ENCODE peak calls at places on chromosomes 16 and 17, in seven cellular contexts. I is left ventricle myocardium inferior; H is stimulated activated CD8-positive, alpha-beta memory T cell treated with anti-CD3 and anti-CD28 coated beads, Interleukin-7, amount 100 ng/mL, for 1 hour; C is mucosa of descending colon; T is psoas muscle; E is caudate nucleus; D is iPS DF 6.9. O is an unnamed sample.

GRCh38 chr16:54355251-54355650 is 68.7 kb upstream of the IRX3 start:
- DNase-seq in E (no peak), I (no peak), H (no peak), C (no peak), D (no peak), T (no peak), O (no peak)

GRCh38 chr16:54934536-54935410 is 4.1 kb downstream of the IRX5 start:
- DNase-seq in D (no peak), E (no peak), I (no peak), C (no peak), H (no peak), T (no peak), O (no peak)

GRCh38 chr16:70267516-70267915 is 15.8 kb upstream of the EXOSC6 start:
- DNase-seq in I (no peak), C (peak; percentile 25), D (no peak), T (no peak), E (no peak), H (no peak), O (no peak)

GRCh38 chr17:46117850-46118696 is 75.2 kb downstream of the KANSL1 start:
- DNase-seq in H (no peak), E (no peak), D (no peak), I (no peak), C (no peak), T (no peak), O (no peak)

GRCh38 chr17:13204607-13205237 is 186.9 kb upstream of the ELAC2 start:
- DNase-seq in I (no peak), E (no peak), H (no peak), D (no peak), T (no peak), C (no peak), O (no peak)

GRCh38 chr16:49528035-49528434 is 154.4 kb downstream of the C16orf78 start:
- DNase-seq in T (no peak), D (no peak), C (no peak), I (no peak), H (no peak), E (no peak), O (no peak)

GRCh38 chr16:70661534-70661917 is 15.2 kb downstream of the IL34 start:
- DNase-seq in D (no peak), H (no peak), C (no peak), T (no peak), I (no peak), E (no peak), O (no peak)

GRCh38 chr16:30367349-30368009 is 2.8 kb downstream of the TBC1D10B start:
- DNase-seq in T (no peak), H (no peak), E (no peak), I (no peak), C (no peak), D (no peak), O (no peak)

GRCh38 chr16:20072524-20073202 is 1.0 kb downstream of the GPR139 start:
- DNase-seq in C (no peak), H (no peak), D (no peak), E (no peak), T (no peak), I (no peak), O (no peak)

GRCh38 chr17:32277284-32277683 is 11.7 kb downstream of the RHBDL3 start:
- DNase-seq in T (no peak), I (no peak), E (no peak), H (no peak), C (no peak), D (no peak), O (no peak)

GRCh38 chr17:79650283-79650682 is 39.4 kb upstream of the RBFOX3 start:
- DNase-seq in C (no peak), T (no peak), H (no peak), D (no peak), E (no peak), I (no peak), O (no peak)

GRCh38 chr17:28871056-28871579 is 16.3 kb downstream of the ERAL1 start:
- DNase-seq in E (no peak), T (no peak), C (no peak), H (peak; percentile 6), I (no peak), D (no peak), O (no peak)

GRCh38 chr16:24348511-24349290 is 92.6 kb downstream of the CACNG3 start:
- DNase-seq in C (no peak), H (no peak), E (no peak), T (no peak), I (no peak), D (no peak), O (no peak)

GRCh38 chr17:76599699-76600460 is 14.2 kb upstream of the ST6GALNAC2 start:
- DNase-seq in I (no peak), H (no peak), C (no peak), T (no peak), E (no peak), D (no peak), O (no peak)

GRCh38 chr16:19883296-19883951 is 1.2 kb downstream of the GPRC5B start:
- DNase-seq in T (peak; percentile 48), C (no peak), I (peak; percentile 48), E (peak; percentile 52), H (no peak), D (no peak), O (no peak)

GRCh38 chr16:24174977-24175376 is 81.2 kb upstream of the CACNG3 start:
- DNase-seq in E (no peak), I (no peak), C (no peak), D (no peak), H (no peak), T (no peak), O (no peak)

GRCh38 chr16:70685061-70685937 is 554 bp downstream of the MTSS2 start:
- DNase-seq in I (no peak), T (peak; percentile 37), H (no peak), C (peak; percentile 57), E (no peak), D (no peak), O (no peak)

GRCh38 chr17:6752068-6752909 is 3.6 kb upstream of the XAF1 start:
- DNase-seq in D (no peak), E (no peak), T (peak; percentile 48), I (no peak), C (no peak), H (no peak), O (no peak)

GRCh38 chr16:21638573-21638975 is 13.8 kb downstream of the IGSF6 start:
- DNase-seq in H (no peak), D (no peak), I (no peak), T (no peak), E (no peak), C (no peak), O (no peak)

GRCh38 chr16:8862309-8863130 is 6.3 kb downstream of the CARHSP1 start:
- DNase-seq in E (no peak), H (no peak), D (no peak), C (peak; percentile 42), T (no peak), I (no peak), O (no peak)

GRCh38 chr17:59601130-59601529 is 18.6 kb upstream of the CLTC start:
- DNase-seq in T (no peak), H (no peak), D (no peak), I (no peak), C (no peak), E (no peak), O (no peak)